ENCODE peak calls at places on chromosomes 13 and 19, in nine cellular contexts. R is thoracic aorta; C is mammary epithelial cell; F is GM23338; J is tibial artery; W is AG04450; X is lower lobe of right lung; U is CD4-positive, alpha-beta T cell; O is effector memory CD4-positive, alpha-beta T cell. V is an unnamed sample. For H3K27me3, the result is how much of the 10 kb centered on the place peaks cover.

GRCh38 chr19:32642771-32643170 is 32.2 kb downstream of the ANKRD27 start:
- DNase-seq in R (no peak), W (no peak), J (no peak), U (peak), C (no peak), X (no peak), O (peak), F (no peak), V (no peak)

GRCh38 chr13:21528616-21529015 is 69.5 kb upstream of the ZDHHC20 start:
- DNase-seq in R (no peak), J (no peak), O (no peak), C (no peak), U (no peak), X (no peak), F (no peak), W (no peak), V (no peak)

GRCh38 chr13:42777476-42777875 is 3.9 kb upstream of the FAM216B start:
- DNase-seq in W (no peak), C (no peak), R (no peak), J (no peak), F (no peak), X (no peak), U (no peak), O (no peak), V (no peak)

GRCh38 chr13:29801102-29801501 is 49.3 kb downstream of the UBL3 start:
- DNase-seq in U (no peak), X (no peak), F (no peak), O (no peak), R (no peak), J (no peak), C (no peak), W (no peak), V (no peak)

GRCh38 chr19:48624791-48625723 is 5.8 kb downstream of the SPHK2 start:
- DNase-seq in C (no peak), R (no peak), F (peak), U (no peak), X (peak), J (peak), O (no peak), W (no peak), V (peak)

GRCh38 chr19:2529473-2529918 is 53.6 kb downstream of the GADD45B start:
- DNase-seq in C (peak), W (no peak), F (no peak), U (no peak), R (no peak), X (peak), O (no peak), J (no peak), V (peak)

GRCh38 chr19:15810335-15810734 is 5.1 kb downstream of the OR10H1 start:
- DNase-seq in F (no peak), U (no peak), R (no peak), W (no peak), O (no peak), C (peak), X (no peak), J (no peak), V (no peak)

GRCh38 chr13:76894401-76895110 is 8.4 kb upstream of the KCTD12 start:
- DNase-seq in O (no peak), U (no peak), R (no peak), C (peak), F (no peak), J (no peak), X (no peak), W (no peak), V (no peak)

GRCh38 chr19:10713317-10713716 is 4.6 kb upstream of the DNM2 start:
- DNase-seq in R (no peak), O (no peak), U (no peak), J (no peak), X (no peak), W (no peak), F (no peak), C (no peak), V (no peak)

GRCh38 chr13:107678075-107678689 is 537.2 kb downstream of the LIG4 start:
- DNase-seq in U (no peak), O (no peak), F (peak), W (peak), C (no peak), R (no peak), X (no peak), J (no peak), V (no peak)

GRCh38 chr13:80235131-80235530 is 105.8 kb downstream of the SPRY2 start:
- DNase-seq in J (no peak), F (no peak), O (no peak), W (no peak), X (no peak), U (no peak), C (no peak), R (no peak), V (no peak)

GRCh38 chr19:10864538-10864899 is 6.8 kb upstream of the CARM1 start:
- DNase-seq in U (peak), J (peak), C (peak), R (peak), W (peak), X (peak), F (peak), O (peak), V (peak)

GRCh38 chr19:41821003-41821735 is 23.3 kb downstream of the LYPD4 start:
- DNase-seq in O (peak), C (peak), W (no peak), F (peak), R (no peak), U (peak), J (no peak), X (peak), V (no peak)

GRCh38 chr13:25874907-25875306 is 176.9 kb downstream of the SHISA2 start:
- DNase-seq in O (peak), J (no peak), W (no peak), F (no peak), X (no peak), U (peak), R (no peak), C (no peak), V (no peak)

GRCh38 chr13:94112227-94112626 is 367.3 kb downstream of the DCT start:
- DNase-seq in X (no peak), W (peak), C (peak), R (no peak), F (no peak), O (no peak), J (no peak), U (no peak), V (peak)

GRCh38 chr13:47092202-47092601 is 195.3 kb upstream of the HTR2A start:
- DNase-seq in F (no peak), X (no peak), C (no peak), U (no peak), J (no peak), O (no peak), W (no peak), R (no peak), V (no peak)

GRCh38 chr13:33403807-33404362 is 118.3 kb upstream of the STARD13 start:
- DNase-seq in U (no peak), X (no peak), F (no peak), O (no peak), C (no peak), W (no peak), J (no peak), R (no peak), V (no peak)

GRCh38 chr13:102903659-102904407 is 58.0 kb downstream of the ERCC5 start:
- DNase-seq in J (no peak), R (no peak), W (no peak), F (peak), C (peak), O (no peak), U (no peak), X (no peak), V (no peak)

GRCh38 chr19:4870025-4870700 is 2.7 kb upstream of the PLIN3 start:
- DNase-seq in W (peak), X (peak), U (no peak), C (peak), R (peak), F (peak), J (no peak), O (no peak), V (peak)

GRCh38 chr19:489418-490196 is 6.7 kb upstream of the MADCAM1 start:
- DNase-seq in F (peak), U (no peak), J (no peak), C (no peak), X (no peak), R (no peak), W (no peak), O (no peak), V (peak)

GRCh38 chr19:9947441-9947840 is 11.1 kb upstream of the OLFM2 start:
- DNase-seq in C (no peak), R (no peak), O (no peak), W (no peak), U (no peak), X (no peak), F (no peak), J (no peak), V (no peak)

GRCh38 chr19:5665781-5666513 is 14.4 kb downstream of the MICOS13 start:
- DNase-seq in U (no peak), R (no peak), J (no peak), C (peak), W (peak), O (no peak), F (peak), X (peak), V (no peak)

GRCh38 chr19:5455367-5456129 is at the start of gene ZNRF4:
- DNase-seq in R (no peak), W (no peak), C (no peak), X (no peak), U (no peak), F (no peak), J (no peak), O (no peak), V (no peak)

GRCh38 chr19:6260912-6261636 is 18.7 kb downstream of the MLLT1 start:
- DNase-seq in X (no peak), O (no peak), F (peak), U (peak), C (no peak), W (no peak), R (no peak), J (no peak), V (peak)

GRCh38 chr19:750640-751423 is at the start of gene MISP:
- DNase-seq in F (no peak), X (peak), J (no peak), U (no peak), C (peak), R (no peak), W (no peak), O (no peak), V (no peak)

GRCh38 chr19:7242601-7243258 is 51.5 kb downstream of the INSR start:
- DNase-seq in C (peak), U (no peak), R (peak), W (no peak), F (no peak), O (no peak), J (no peak), X (no peak), V (no peak)

GRCh38 chr13:112658807-112659206 is 31.0 kb upstream of the ATP11A start:
- DNase-seq in W (no peak), U (no peak), O (no peak), C (no peak), F (no peak), X (no peak), R (no peak), J (no peak), V (no peak)
- H3K27ac ChIP-seq in W (no peak), U (no peak), O (no peak), C (peak), F (no peak), X (no peak), R (no peak), J (no peak), V (no peak)

GRCh38 chr13:111139874-111140561 is 24.9 kb downstream of the ARHGEF7 start:
- DNase-seq in C (no peak), U (no peak), X (no peak), J (no peak), F (no peak), O (no peak), W (no peak), R (no peak), V (no peak)
- H3K27me3 ChIP-seq in C (under half), U (under half), X (under half), J (under half), F (under half), O (under half), W (under half), R (under half), V (under half)

GRCh38 chr19:38219221-38219620 is 4.8 kb downstream of the DPF1 start:
- DNase-seq in F (no peak), X (no peak), W (no peak), C (no peak), R (no peak), O (no peak), U (no peak), J (no peak), V (no peak)
- H3K27ac ChIP-seq in F (no peak), X (no peak), W (no peak), C (no peak), R (no peak), O (no peak), U (no peak), J (no peak), V (no peak)

DNA sequence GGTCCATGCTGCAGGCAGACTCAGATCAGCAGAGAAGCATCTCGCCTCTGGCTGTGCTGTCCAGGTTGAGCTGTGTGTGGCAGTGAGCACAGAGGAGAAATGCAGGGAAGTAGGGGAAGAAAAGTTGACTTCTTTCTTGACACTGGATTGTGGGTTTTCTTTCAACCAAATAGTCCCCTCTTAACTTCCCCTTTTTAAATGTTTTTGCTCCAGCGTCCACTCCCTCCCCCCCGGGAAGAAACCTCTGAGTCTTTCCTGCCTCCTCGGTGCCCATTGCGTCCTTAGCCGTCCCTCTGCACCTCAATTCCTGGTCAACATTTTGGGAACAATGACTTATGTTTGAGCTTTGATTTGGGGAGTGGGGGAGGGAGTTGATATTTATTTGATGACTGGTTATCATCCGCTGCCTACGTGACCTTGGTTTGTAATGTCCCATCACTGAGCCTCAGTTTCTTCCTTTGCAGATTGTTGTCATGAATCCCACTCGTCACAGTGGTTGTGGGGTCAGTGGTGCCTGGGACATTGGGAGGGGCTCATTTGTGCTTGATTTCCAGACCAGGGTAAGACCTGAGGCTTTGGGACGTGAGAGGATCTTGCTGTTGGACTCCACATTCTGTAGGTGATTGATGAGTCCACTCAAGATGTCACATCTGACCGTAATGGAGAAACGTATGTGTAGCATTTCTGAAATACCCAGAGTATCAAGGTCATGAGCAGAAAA is at the start of gene LILRB2:
- DNase-seq in F (no peak), U (no peak), J (no peak), R (no peak), W (no peak), O (no peak), C (no peak), X (no peak), V (no peak)
- H3K27me3 ChIP-seq in F (under half), U (under half), J (under half), R (under half), W (under half), O (under half), C (under half), X (under half), V (under half)

DNA sequence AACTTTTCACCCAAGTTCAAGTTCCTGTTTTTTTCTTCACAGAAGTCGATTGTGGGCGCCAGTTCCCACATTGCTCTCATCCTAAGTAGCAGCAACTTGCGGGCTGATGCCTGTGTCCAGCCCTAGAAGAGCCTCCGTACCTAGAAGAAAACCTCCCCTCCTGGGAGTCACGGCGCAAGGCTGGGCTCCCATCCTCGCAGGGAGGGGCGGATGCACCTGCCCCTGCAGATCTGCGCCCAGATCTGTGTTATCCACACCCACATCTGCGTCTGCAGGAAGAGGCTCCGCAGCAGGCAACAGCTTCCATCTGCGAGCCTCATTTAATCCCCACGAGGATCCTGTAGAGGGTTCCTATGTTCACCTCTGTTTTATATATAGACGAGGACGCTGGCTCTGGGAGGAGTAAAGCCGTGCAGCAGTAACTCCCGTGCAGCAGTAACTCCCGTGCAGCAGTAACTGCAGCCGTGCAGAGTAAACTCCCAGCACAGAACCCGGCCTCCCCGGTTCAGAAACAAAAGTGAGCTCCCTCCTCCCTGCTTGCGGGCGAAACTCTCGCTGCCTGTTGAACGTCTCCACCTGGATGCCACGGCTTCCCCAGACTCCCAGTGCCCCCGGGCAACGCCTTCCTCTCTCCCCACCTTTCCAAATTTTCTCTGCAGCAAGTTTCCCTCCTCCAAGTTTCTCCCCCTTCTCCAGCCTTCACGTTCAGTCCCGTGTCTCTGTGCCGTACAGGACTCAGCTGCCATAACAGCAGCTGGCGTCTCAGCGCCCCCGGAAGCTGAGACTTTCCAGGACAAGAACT is 23.5 kb upstream of the LAIR1 start:
- DNase-seq in O (no peak), U (peak), X (peak), C (no peak), F (peak), R (no peak), J (peak), W (no peak), V (no peak)
- H3K27ac ChIP-seq in O (peak), U (peak), X (peak), C (no peak), F (no peak), R (no peak), J (no peak), W (no peak), V (no peak)

GRCh38 chr19:28558783-28559182 is 654.2 kb downstream of the UQCRFS1 start:
- DNase-seq in O (no peak), X (no peak), R (no peak), F (no peak), U (no peak), W (no peak), J (no peak), C (no peak), V (no peak)
- H3K27me3 ChIP-seq in O (under half), X (under half), R (under half), F (under half), U (under half), W (under half), J (under half), C (under half), V (under half)

DNA sequence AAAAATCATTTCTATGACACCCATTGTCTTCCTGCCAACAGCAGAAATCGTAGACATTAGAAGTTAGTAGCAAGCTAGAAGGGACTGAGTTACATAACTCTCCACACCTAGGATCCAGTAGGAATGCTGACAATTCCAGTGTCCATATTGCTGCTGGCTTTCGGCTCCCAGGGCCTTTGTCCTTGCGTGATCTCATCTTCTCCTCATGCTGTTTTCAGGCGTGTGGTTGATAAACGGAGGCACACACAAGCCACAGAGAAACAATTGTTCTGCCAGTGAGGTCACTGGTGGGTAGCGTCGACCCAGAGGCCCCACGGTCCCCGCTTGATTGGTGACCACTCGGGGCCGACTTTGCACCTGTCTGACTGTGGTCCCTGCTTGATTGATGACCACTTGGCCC is 31.6 kb upstream of the F7 start:
- DNase-seq in W (no peak), R (no peak), F (no peak), O (no peak), X (no peak), C (no peak), J (no peak), U (no peak), V (peak)
- H3K27ac ChIP-seq in W (no peak), R (no peak), F (no peak), O (no peak), X (no peak), C (no peak), J (no peak), U (no peak), V (no peak)